ENCODE peak calls at places on chromosomes 7 and 10, in five cellular contexts. Y is left ventricle myocardium inferior; K is HFFc6; I is WTC11; O is CD4-positive, alpha-beta T cell. R is an unnamed sample.

GRCh38 chr7:48144291-48144768 is 26.9 kb upstream of the ABCA13 start:
- DNase-seq in Y (no peak), K (no peak), I (no peak), O (no peak), R (no peak)

GRCh38 chr10:43396061-43396927 is 12.7 kb downstream of the HNRNPF start:
- DNase-seq in Y (peak), K (peak), I (peak), O (peak), R (peak)

GRCh38 chr7:80781561-80781979 is 137.3 kb downstream of the SEMA3C start:
- DNase-seq in Y (peak), K (peak), I (no peak), O (no peak), R (no peak)

GRCh38 chr7:6725003-6725402 is 18.3 kb upstream of the ZNF12 start:
- DNase-seq in Y (no peak), K (no peak), I (no peak), O (no peak), R (peak)

GRCh38 chr10:14800397-14800796 is 25.7 kb upstream of the FAM107B start:
- DNase-seq in Y (no peak), K (no peak), I (no peak), O (no peak), R (no peak)

GRCh38 chr7:40983106-40983505 is 719.8 kb downstream of the INHBA start:
- DNase-seq in Y (no peak), K (no peak), I (no peak), O (no peak), R (no peak)

GRCh38 chr7:1555046-1555812 is 776 bp downstream of the TMEM184A start:
- DNase-seq in Y (no peak), K (peak), I (peak), O (no peak), R (no peak)

GRCh38 chr10:12389154-12389734 is 39.9 kb downstream of the CAMK1D start:
- DNase-seq in Y (no peak), K (no peak), I (no peak), O (no peak), R (no peak)

GRCh38 chr10:50554995-50555568 is 68.7 kb downstream of the SGMS1 start:
- DNase-seq in Y (no peak), K (peak), I (peak), O (no peak), R (no peak)

GRCh38 chr7:142319970-142320369 is 62.1 kb upstream of the PRSS58 start:
- DNase-seq in Y (no peak), K (no peak), I (peak), O (no peak), R (no peak)

GRCh38 chr10:49310460-49310859 is 11.5 kb downstream of the C10orf71 start:
- DNase-seq in Y (no peak), K (no peak), I (no peak), O (no peak), R (no peak)

GRCh38 chr10:38043516-38043915 is 33.0 kb downstream of the ZNF33A start:
- DNase-seq in Y (no peak), K (no peak), I (no peak), O (no peak), R (no peak)

GRCh38 chr7:56493704-56494450 is 377.7 kb upstream of the NUPR2 start:
- DNase-seq in Y (no peak), K (no peak), I (no peak), O (no peak), R (no peak)

GRCh38 chr7:85184599-85185354 is 2.1 kb downstream of the SEMA3D start:
- DNase-seq in Y (no peak), K (peak), I (peak), O (no peak), R (no peak)

GRCh38 chr10:111077715-111078504 is 1.1 kb downstream of the ADRA2A start:
- DNase-seq in Y (peak), K (no peak), I (peak), O (no peak), R (peak)

DNA sequence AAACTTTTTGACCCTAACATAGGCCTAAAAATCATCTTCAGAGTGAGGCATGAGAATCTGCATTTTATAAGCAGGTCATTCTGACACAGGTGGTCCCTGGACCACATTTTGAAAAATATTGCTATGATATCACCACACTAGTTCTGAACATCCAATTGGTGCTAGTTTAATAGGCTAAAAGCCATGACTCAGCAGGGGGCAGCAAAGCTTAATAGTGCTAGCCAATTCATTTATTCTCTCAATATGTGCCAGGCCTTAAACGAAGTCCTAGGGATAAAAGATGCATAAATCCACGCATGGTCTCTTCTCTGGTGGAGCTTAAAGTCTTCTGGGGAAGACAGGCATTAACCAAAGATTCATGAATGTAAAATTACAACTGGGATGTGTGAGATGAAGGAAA is 10.2 kb upstream of the SLC25A28 start:
- DNase-seq in Y (no peak), K (peak), I (no peak), O (no peak), R (no peak)
- TF ChIP-seq CTCF in Y (peak), K (peak), I (no peak), O (no peak), R (peak)

DNA sequence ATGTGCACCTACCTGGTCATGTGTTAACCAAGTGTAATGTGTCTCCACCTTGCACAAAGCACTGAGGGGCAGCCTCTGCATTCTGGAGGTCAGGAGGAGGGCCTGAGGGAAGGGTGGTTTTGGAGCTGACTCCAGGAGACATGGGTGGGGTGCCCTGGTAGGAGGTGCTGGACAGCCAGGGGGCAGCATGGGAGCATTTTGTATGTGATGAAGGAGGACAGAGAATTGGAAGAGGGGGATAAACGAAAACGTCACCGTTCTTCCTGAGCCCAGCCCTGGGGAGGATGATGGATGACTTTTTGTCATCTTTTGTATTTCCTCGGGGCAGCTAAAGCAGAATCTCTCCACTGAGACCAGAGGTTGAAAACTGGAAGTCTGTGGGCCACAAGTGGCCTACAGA is 242.3 kb downstream of the VTI1A start:
- DNase-seq in Y (peak), K (no peak), I (peak), O (no peak), R (no peak)
- TF ChIP-seq CTCF in Y (peak), K (peak), I (peak), O (no peak), R (peak)

GRCh38 chr7:44161371-44161770 is 20.2 kb upstream of the MYL7 start:
- DNase-seq in Y (no peak), K (no peak), I (no peak), O (no peak), R (no peak)

GRCh38 chr7:44157116-44158059 is 16.3 kb upstream of the MYL7 start:
- DNase-seq in Y (no peak), K (no peak), I (no peak), O (no peak), R (no peak)

GRCh38 chr7:44158060-44158872 is 17.1 kb upstream of the MYL7 start:
- DNase-seq in Y (no peak), K (no peak), I (no peak), O (no peak), R (no peak)

GRCh38 chr7:44159824-44160630 is 18.9 kb upstream of the MYL7 start:
- DNase-seq in Y (no peak), K (no peak), I (no peak), O (no peak), R (no peak)

GRCh38 chr7:44158873-44159631 is 17.9 kb upstream of the MYL7 start:
- DNase-seq in Y (no peak), K (no peak), I (no peak), O (no peak), R (no peak)
- TF ChIP-seq CTCF in Y (no peak), K (no peak), I (no peak), O (no peak), R (no peak)

DNA sequence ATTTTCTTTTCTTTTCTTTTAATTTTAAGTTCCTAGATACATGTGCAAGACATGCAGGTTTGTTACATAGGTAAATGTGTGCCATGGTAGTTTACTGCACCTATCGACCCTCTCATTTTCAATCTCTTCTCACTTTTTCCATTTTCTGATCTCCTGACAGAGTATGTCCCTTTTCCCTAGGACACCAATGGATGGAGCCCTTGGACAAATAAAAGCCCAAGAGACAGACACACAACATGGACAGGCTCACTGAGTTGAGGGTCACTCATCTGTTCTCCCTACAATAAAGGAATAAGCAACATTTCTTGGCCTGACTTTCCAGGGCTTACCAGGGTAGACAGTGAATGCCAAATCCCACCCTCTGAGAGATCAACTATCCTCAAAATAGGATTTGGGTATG is 15.2 kb upstream of the UBE2D1 start:
- DNase-seq in Y (no peak), K (no peak), I (no peak), O (no peak), R (no peak)
- TF ChIP-seq CTCF in Y (peak), K (no peak), I (no peak), O (no peak), R (no peak)

GRCh38 chr10:73934074-73934473 is 23.1 kb downstream of the PLAU start:
- DNase-seq in Y (no peak), K (no peak), I (no peak), O (no peak), R (no peak)
- TF ChIP-seq CTCF in Y (no peak), K (no peak), I (no peak), O (no peak), R (no peak)

GRCh38 chr10:80168679-80169380 is 36.3 kb downstream of the PLAC9 start:
- DNase-seq in Y (no peak), K (no peak), I (peak), O (peak), R (peak)
- TF ChIP-seq CTCF in Y (peak), K (peak), I (peak), O (no peak), R (peak)

GRCh38 chr10:58718596-58718995 is 205.9 kb downstream of the BICC1 start:
- DNase-seq in Y (no peak), K (no peak), I (no peak), O (no peak), R (no peak)

GRCh38 chr10:58714436-58714835 is 201.8 kb downstream of the BICC1 start:
- DNase-seq in Y (no peak), K (no peak), I (no peak), O (no peak), R (no peak)

GRCh38 chr10:58715056-58715455 is 202.4 kb downstream of the BICC1 start:
- DNase-seq in Y (no peak), K (no peak), I (no peak), O (no peak), R (no peak)

GRCh38 chr10:58712136-58712535 is 199.5 kb downstream of the BICC1 start:
- DNase-seq in Y (no peak), K (no peak), I (no peak), O (no peak), R (no peak)

GRCh38 chr10:58712982-58713381 is 200.3 kb downstream of the BICC1 start:
- DNase-seq in Y (no peak), K (no peak), I (no peak), O (no peak), R (no peak)
- TF ChIP-seq CTCF in Y (no peak), K (peak), I (no peak), O (no peak), R (no peak)

GRCh38 chr7:104106106-104106505 is 101.7 kb downstream of the ORC5 start:
- DNase-seq in Y (no peak), K (peak), I (no peak), O (no peak), R (no peak)
- TF ChIP-seq CTCF in Y (no peak), K (peak), I (no peak), O (no peak), R (no peak)

GRCh38 chr10:119701861-119702260 is 24.0 kb upstream of the INPP5F start:
- DNase-seq in Y (no peak), K (peak), I (no peak), O (no peak), R (no peak)
- TF ChIP-seq CTCF in Y (no peak), K (no peak), I (no peak), O (no peak), R (no peak)